ENCODE peak calls at places on chromosomes 11 and 22, in four cellular contexts. A is tibial nerve, F is A549, R is sigmoid colon. M is an unnamed sample.

GRCh38 chr11:88179141-88179540 is 3.9 kb upstream of the RAB38 start:
- DNase-seq in A (no peak), F (no peak), R (no peak), M (no peak)

GRCh38 chr11:35907648-35908431 is 36.0 kb upstream of the LDLRAD3 start:
- DNase-seq in A (peak), F (peak), R (peak), M (peak)

GRCh38 chr22:30868663-30869385 is 99.8 kb downstream of the MORC2 start:
- DNase-seq in A (no peak), F (no peak), R (peak), M (peak)

GRCh38 chr22:32112380-32112779 is 46.7 kb downstream of the C22orf42 start:
- DNase-seq in A (no peak), F (no peak), R (no peak), M (no peak)

GRCh38 chr11:119782673-119783072 is 53.7 kb upstream of the NECTIN1 start:
- DNase-seq in A (no peak), F (no peak), R (no peak), M (no peak)

GRCh38 chr11:26062665-26063064 is 269.3 kb upstream of the ANO3 start:
- DNase-seq in A (no peak), F (no peak), R (no peak), M (no peak)

GRCh38 chr11:13114566-13115465 is 105.7 kb downstream of the RASSF10 start:
- DNase-seq in A (no peak), F (peak), R (no peak), M (no peak)

GRCh38 chr11:79691445-79691844 is 250.6 kb upstream of the TENM4 start:
- DNase-seq in A (no peak), F (no peak), R (no peak), M (no peak)

GRCh38 chr22:24485170-24485569 is 10.0 kb upstream of the UPB1 start:
- DNase-seq in A (no peak), F (no peak), R (no peak), M (no peak)

GRCh38 chr22:48365386-48365785 is 1462.3 kb downstream of the BRD1 start:
- DNase-seq in A (no peak), F (no peak), R (no peak), M (no peak)

GRCh38 chr11:7347611-7348431 is 96.1 kb downstream of the SYT9 start:
- DNase-seq in A (no peak), F (no peak), R (no peak), M (no peak)

GRCh38 chr22:30747493-30747892 is 52.8 kb downstream of the OSBP2 start:
- DNase-seq in A (no peak), F (no peak), R (no peak), M (no peak)

GRCh38 chr11:701741-702513 is 4.1 kb upstream of the EPS8L2 start:
- DNase-seq in A (no peak), F (no peak), R (no peak), M (peak)

GRCh38 chr22:40007826-40008710 is 13.3 kb downstream of the FAM83F start:
- DNase-seq in A (no peak), F (no peak), R (no peak), M (no peak)

GRCh38 chr11:17230867-17231851 is 23.4 kb upstream of the PIK3C2A start:
- DNase-seq in A (no peak), F (no peak), R (no peak), M (no peak)

GRCh38 chr22:42151924-42152635 is 21.5 kb upstream of the CYP2D6 start:
- DNase-seq in A (no peak), F (no peak), R (no peak), M (no peak)

GRCh38 chr11:120859552-120860295 is 164.2 kb upstream of the TBCEL start:
- DNase-seq in A (no peak), F (no peak), R (no peak), M (no peak)

GRCh38 chr22:38967451-38968450 is 10.3 kb downstream of the APOBEC3A start:
- DNase-seq in A (peak), F (no peak), R (no peak), M (no peak)

GRCh38 chr11:83033367-83033766 is 38.3 kb downstream of the RAB30 start:
- DNase-seq in A (no peak), F (no peak), R (no peak), M (no peak)

GRCh38 chr11:66015936-66016792 is 4.4 kb downstream of the CST6 start:
- DNase-seq in A (no peak), F (no peak), R (no peak), M (no peak)

GRCh38 chr11:12841946-12842630 is 167.0 kb upstream of the RASSF10 start:
- DNase-seq in A (no peak), F (no peak), R (no peak), M (peak)

GRCh38 chr11:86761978-86762377 is 38.4 kb upstream of the PRSS23 start:
- DNase-seq in A (no peak), F (no peak), R (no peak), M (no peak)

GRCh38 chr11:69889400-69890372 is 70.5 kb upstream of the FGF3 start:
- DNase-seq in A (no peak), F (no peak), R (no peak), M (no peak)

GRCh38 chr11:102734650-102735049 is 9.9 kb upstream of the MMP8 start:
- DNase-seq in A (no peak), F (no peak), R (no peak), M (no peak)

GRCh38 chr22:50656122-50657070 is 16.2 kb upstream of the SHANK3 start:
- DNase-seq in A (no peak), F (peak), R (peak), M (no peak)

GRCh38 chr11:3906166-3906565 is 50.7 kb downstream of the STIM1 start:
- DNase-seq in A (no peak), F (peak), R (no peak), M (no peak)

GRCh38 chr11:74070713-74071506 is 62.0 kb upstream of the UCP3 start:
- DNase-seq in A (no peak), F (no peak), R (no peak), M (no peak)

GRCh38 chr11:119807841-119808240 is 78.8 kb upstream of the NECTIN1 start:
- DNase-seq in A (no peak), F (no peak), R (no peak), M (no peak)

GRCh38 chr11:114625294-114625693 is 29.7 kb upstream of the NXPE4 start:
- DNase-seq in A (no peak), F (no peak), R (no peak), M (no peak)

GRCh38 chr11:126834149-126834548 is 166.4 kb downstream of the KIRREL3 start:
- DNase-seq in A (peak), F (no peak), R (no peak), M (no peak)

GRCh38 chr11:126938718-126939117 is 61.9 kb downstream of the KIRREL3 start:
- DNase-seq in A (no peak), F (no peak), R (no peak), M (no peak)

GRCh38 chr11:74749127-74749964 is 697 bp downstream of the RNF169 start:
- DNase-seq in A (no peak), F (peak), R (no peak), M (peak)

GRCh38 chr11:27532652-27533325 is 26.2 kb upstream of the LIN7C start:
- DNase-seq in A (no peak), F (no peak), R (no peak), M (no peak)

GRCh38 chr11:108289699-108290098 is 66.8 kb downstream of the ATM start:
- DNase-seq in A (no peak), F (no peak), R (no peak), M (no peak)

GRCh38 chr22:38164578-38164953 is 17.1 kb downstream of the PLA2G6 start:
- DNase-seq in A (no peak), F (no peak), R (peak), M (no peak)

GRCh38 chr11:303359-303758 is 4.0 kb upstream of the IFITM5 start:
- DNase-seq in A (no peak), F (no peak), R (no peak), M (no peak)

GRCh38 chr11:84990141-84990540 is 637.0 kb downstream of the DLG2 start:
- DNase-seq in A (no peak), F (no peak), R (no peak), M (no peak)

GRCh38 chr22:39266398-39267030 is 21.7 kb upstream of the PDGFB start:
- DNase-seq in A (no peak), F (no peak), R (no peak), M (no peak)

GRCh38 chr11:37378989-37379388 is 781.0 kb upstream of the RAG2 start:
- DNase-seq in A (no peak), F (no peak), R (no peak), M (no peak)

GRCh38 chr22:30344447-30345200 is 12.1 kb downstream of the SF3A1 start:
- DNase-seq in A (no peak), F (no peak), R (no peak), M (no peak)

GRCh38 chr11:64568041-64568571 is 22.9 kb upstream of the SLC22A12 start:
- DNase-seq in A (no peak), F (no peak), R (no peak), M (no peak)

GRCh38 chr11:64566915-64567882 is 23.8 kb upstream of the SLC22A12 start:
- DNase-seq in A (no peak), F (no peak), R (no peak), M (no peak)

GRCh38 chr11:64564419-64564818 is 26.6 kb upstream of the SLC22A12 start:
- DNase-seq in A (no peak), F (no peak), R (no peak), M (no peak)

GRCh38 chr11:64564947-64565889 is 25.8 kb upstream of the SLC22A12 start:
- DNase-seq in A (no peak), F (no peak), R (no peak), M (no peak)

DNA sequence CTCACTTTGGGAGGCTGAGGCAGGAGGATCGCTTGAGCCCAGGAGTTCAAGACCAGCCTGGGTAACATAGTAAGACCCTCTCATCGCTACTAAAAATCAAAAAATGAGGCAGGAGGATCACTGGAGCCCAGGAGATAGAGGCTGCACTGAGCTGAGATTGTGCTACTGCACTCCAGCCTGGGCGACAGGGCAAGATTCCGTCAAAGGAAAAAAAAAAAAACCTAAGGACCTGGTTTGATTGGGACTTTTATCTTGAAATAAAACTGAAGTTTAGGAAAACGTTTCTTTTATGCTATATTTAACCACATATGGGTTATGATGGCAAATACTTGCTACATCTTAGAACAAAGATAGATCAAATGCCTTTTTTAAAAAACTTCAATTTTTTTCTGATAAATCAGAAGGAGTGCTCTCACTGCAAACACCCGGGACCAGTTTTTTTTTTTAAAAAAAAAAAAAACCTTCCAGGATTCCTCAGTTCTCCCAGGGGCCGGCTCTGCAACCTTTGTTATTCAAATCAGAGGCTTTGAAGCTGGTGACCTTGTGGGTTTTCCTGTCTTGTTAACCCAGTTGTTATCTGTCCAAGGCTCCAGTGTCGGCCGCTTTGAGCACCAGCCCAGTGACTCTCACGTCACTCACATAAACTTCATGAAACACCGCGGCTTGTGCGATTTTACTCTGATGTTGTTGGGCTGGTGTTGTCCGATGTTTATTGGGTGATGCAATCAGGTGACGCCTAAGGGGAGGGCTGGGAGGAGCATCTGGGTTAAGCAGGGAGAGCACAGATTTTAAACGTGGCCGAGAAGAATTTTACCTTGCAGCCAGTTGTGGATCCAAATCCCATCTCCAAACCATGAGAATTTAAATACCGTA is 24.7 kb upstream of the SLC22A12 start:
- DNase-seq in A (peak), F (peak), R (peak), M (peak)
- TF ChIP-seq EP300 in A (peak), F (no peak), R (no peak), M (no peak)

GRCh38 chr11:61836193-61836592 is 8.1 kb downstream of the FADS2 start:
- DNase-seq in A (no peak), F (no peak), R (no peak), M (no peak)
- H3K27ac ChIP-seq in A (peak), F (no peak), R (peak), M (no peak)

GRCh38 chr11:96273507-96273906 is 69.5 kb downstream of the MAML2 start:
- DNase-seq in A (no peak), F (no peak), R (no peak), M (no peak)

GRCh38 chr11:96276836-96277235 is 66.2 kb downstream of the MAML2 start:
- DNase-seq in A (no peak), F (no peak), R (no peak), M (no peak)

GRCh38 chr11:96275807-96276594 is 67.0 kb downstream of the MAML2 start:
- DNase-seq in A (no peak), F (no peak), R (no peak), M (no peak)

GRCh38 chr11:96271777-96272176 is 71.2 kb downstream of the MAML2 start:
- DNase-seq in A (no peak), F (no peak), R (no peak), M (no peak)

GRCh38 chr11:96272542-96273306 is 70.3 kb downstream of the MAML2 start:
- DNase-seq in A (no peak), F (no peak), R (no peak), M (no peak)
- TF ChIP-seq EP300 in A (no peak), F (no peak), R (no peak), M (no peak)

GRCh38 chr11:61274084-61274483 is 21.0 kb downstream of the VWCE start:
- DNase-seq in A (no peak), F (no peak), R (no peak), M (no peak)

GRCh38 chr11:61270354-61271070 is 24.6 kb downstream of the VWCE start:
- DNase-seq in A (no peak), F (no peak), R (no peak), M (no peak)

GRCh38 chr11:61272731-61273130 is 22.4 kb downstream of the VWCE start:
- DNase-seq in A (no peak), F (no peak), R (no peak), M (no peak)

GRCh38 chr11:61275191-61275590 is 19.9 kb downstream of the VWCE start:
- DNase-seq in A (no peak), F (no peak), R (no peak), M (no peak)

GRCh38 chr11:61273151-61274078 is 21.7 kb downstream of the VWCE start:
- DNase-seq in A (no peak), F (no peak), R (no peak), M (no peak)
- H3K27ac ChIP-seq in A (no peak), F (no peak), R (no peak), M (no peak)

GRCh38 chr11:67585911-67586310 is 2.3 kb downstream of the GSTP1 start:
- DNase-seq in A (no peak), F (no peak), R (no peak), M (no peak)

GRCh38 chr11:67583319-67584204 is at the start of gene GSTP1:
- DNase-seq in A (peak), F (peak), R (peak), M (peak)

GRCh38 chr11:67586568-67587250 is 3.1 kb downstream of the GSTP1 start:
- DNase-seq in A (no peak), F (no peak), R (no peak), M (no peak)

GRCh38 chr11:67584205-67584880 is 731 bp downstream of the GSTP1 start:
- DNase-seq in A (peak), F (no peak), R (peak), M (peak)

DNA sequence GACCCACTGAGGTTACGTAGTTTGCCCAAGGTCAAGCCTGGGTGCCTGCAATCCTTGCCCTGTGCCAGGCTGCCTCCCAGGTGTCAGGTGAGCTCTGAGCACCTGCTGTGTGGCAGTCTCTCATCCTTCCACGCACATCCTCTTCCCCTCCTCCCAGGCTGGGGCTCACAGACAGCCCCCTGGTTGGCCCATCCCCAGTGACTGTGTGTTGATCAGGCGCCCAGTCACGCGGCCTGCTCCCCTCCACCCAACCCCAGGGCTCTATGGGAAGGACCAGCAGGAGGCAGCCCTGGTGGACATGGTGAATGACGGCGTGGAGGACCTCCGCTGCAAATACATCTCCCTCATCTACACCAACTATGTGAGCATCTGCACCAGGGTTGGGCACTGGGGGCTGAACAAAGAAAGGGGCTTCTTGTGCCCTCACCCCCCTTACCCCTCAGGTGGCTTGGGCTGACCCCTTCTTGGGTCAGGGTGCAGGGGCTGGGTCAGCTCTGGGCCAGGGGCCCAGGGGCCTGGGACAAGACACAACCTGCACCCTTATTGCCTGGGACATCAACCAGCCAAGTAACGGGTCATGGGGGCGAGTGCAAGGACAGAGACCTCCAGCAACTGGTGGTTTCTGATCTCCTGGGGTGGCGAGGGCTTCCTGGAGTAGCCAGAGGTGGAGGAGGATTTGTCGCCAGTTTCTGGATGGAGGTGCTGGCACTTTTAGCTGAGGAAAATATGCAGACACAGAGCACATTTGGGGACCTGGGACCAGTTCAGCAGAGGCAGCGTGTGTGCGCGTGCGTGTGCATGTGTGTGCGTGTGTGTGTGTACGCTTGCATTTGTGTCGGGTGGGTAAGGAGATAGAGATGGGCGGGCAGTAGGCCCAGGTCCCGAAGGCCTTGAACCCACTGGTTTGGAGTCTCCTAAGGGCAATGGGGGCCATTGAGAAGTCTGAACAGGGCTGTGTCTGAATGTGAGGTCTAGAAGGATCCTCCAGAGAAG is 1.6 kb downstream of the GSTP1 start:
- DNase-seq in A (no peak), F (no peak), R (no peak), M (no peak)
- TF ChIP-seq EP300 in A (no peak), F (no peak), R (no peak), M (no peak)

DNA sequence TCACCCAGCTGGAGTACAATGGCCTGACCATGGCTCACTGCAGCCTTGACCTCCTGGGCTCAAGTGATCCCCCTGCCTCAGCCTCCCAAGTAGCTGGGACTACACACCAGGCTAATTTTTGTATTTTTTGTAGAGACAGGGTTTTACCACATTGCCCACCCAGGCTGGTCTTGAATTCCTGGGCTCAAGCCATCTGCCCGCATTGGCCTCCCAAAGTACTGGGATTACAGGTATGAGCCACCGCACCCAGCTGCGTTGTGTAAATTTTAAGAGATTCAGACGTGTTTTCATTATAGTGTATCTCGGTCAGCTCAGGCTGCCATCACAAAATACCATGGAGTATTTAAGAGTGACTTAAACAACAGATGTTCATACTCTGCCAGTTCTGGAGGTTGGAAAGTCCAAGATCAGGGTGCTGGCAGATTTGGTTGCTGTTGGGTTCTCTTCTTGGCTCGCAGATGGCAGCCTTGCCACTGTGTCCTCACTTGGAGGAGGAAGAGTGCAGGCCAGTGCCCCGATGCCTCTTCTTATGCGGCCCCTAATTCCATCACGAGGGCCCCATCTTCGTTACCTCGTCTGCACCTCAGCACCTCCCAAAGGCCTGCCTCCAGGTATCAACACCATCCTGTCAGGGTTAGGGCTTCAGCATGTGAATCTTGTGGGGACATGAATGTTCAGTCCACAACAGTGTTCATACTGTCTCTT is 32.6 kb upstream of the PARVB start:
- DNase-seq in A (no peak), F (no peak), R (peak), M (no peak)
- H3K27ac ChIP-seq in A (no peak), F (no peak), R (no peak), M (no peak)